ENCODE peak calls at places on chromosome 3, in four cellular contexts. One of them, this sample, is unnamed. For H3K27me3, the result is how much of the 10 kb centered on the place peaks cover.

GRCh38 chr3:100003609-100004503 is 110.4 kb downstream of the FILIP1L start:
- DNase-seq in PC-9: no peak
- DNase-seq in tibial nerve: no peak
- DNase-seq in ovary: no peak
- DNase-seq in this sample: no peak

GRCh38 chr3:77605308-77605707 is 565.4 kb downstream of the ROBO2 start:
- DNase-seq in PC-9: no peak
- DNase-seq in tibial nerve: no peak
- DNase-seq in ovary: no peak
- DNase-seq in this sample: no peak

GRCh38 chr3:73766599-73767378 is 142.0 kb upstream of the PDZRN3 start:
- DNase-seq in PC-9: no peak
- DNase-seq in tibial nerve: no peak
- DNase-seq in ovary: peak
- DNase-seq in this sample: no peak

GRCh38 chr3:192188218-192188835 is 539.0 kb downstream of the FGF12 start:
- DNase-seq in PC-9: peak
- DNase-seq in tibial nerve: no peak
- DNase-seq in ovary: no peak
- DNase-seq in this sample: no peak

GRCh38 chr3:146223401-146224373 is 27.2 kb downstream of the PLSCR4 start:
- DNase-seq in PC-9: no peak
- DNase-seq in tibial nerve: no peak
- DNase-seq in ovary: no peak
- DNase-seq in this sample: no peak

GRCh38 chr3:151476344-151477018 is 15.6 kb upstream of the IGSF10 start:
- DNase-seq in PC-9: no peak
- DNase-seq in tibial nerve: no peak
- DNase-seq in ovary: no peak
- DNase-seq in this sample: no peak

GRCh38 chr3:139561428-139561827 is 21.9 kb upstream of the RBP1 start:
- DNase-seq in PC-9: no peak
- DNase-seq in tibial nerve: no peak
- DNase-seq in ovary: no peak
- DNase-seq in this sample: no peak

GRCh38 chr3:49028673-49029562 is at the start of gene IMPDH2:
- DNase-seq in PC-9: peak
- DNase-seq in tibial nerve: peak
- DNase-seq in ovary: peak
- DNase-seq in this sample: peak

GRCh38 chr3:33722186-33722585 is 4.1 kb upstream of the CLASP2 start:
- DNase-seq in PC-9: no peak
- DNase-seq in tibial nerve: no peak
- DNase-seq in ovary: no peak
- DNase-seq in this sample: no peak

GRCh38 chr3:29693863-29694262 is 413.0 kb downstream of the RBMS3 start:
- DNase-seq in PC-9: peak
- DNase-seq in tibial nerve: no peak
- DNase-seq in ovary: no peak
- DNase-seq in this sample: no peak

GRCh38 chr3:140223631-140224030 is 288.6 kb downstream of the CLSTN2 start:
- DNase-seq in PC-9: peak
- DNase-seq in tibial nerve: no peak
- DNase-seq in ovary: no peak
- DNase-seq in this sample: no peak

GRCh38 chr3:20043398-20043797 is 3.2 kb downstream of the KAT2B start:
- DNase-seq in PC-9: peak
- DNase-seq in tibial nerve: peak
- DNase-seq in ovary: peak
- DNase-seq in this sample: peak

GRCh38 chr3:143002083-143002712 is 828 bp downstream of the U2SURP start:
- DNase-seq in PC-9: no peak
- DNase-seq in tibial nerve: no peak
- DNase-seq in ovary: no peak
- DNase-seq in this sample: no peak

GRCh38 chr3:129378949-129379348 is 49.5 kb downstream of the EFCAB12 start:
- DNase-seq in PC-9: no peak
- DNase-seq in tibial nerve: no peak
- DNase-seq in ovary: no peak
- DNase-seq in this sample: no peak

GRCh38 chr3:58078610-58079009 is 70.4 kb downstream of the FLNB start:
- DNase-seq in PC-9: no peak
- DNase-seq in tibial nerve: no peak
- DNase-seq in ovary: no peak
- DNase-seq in this sample: no peak

GRCh38 chr3:112930771-112931170 is 44.1 kb downstream of the CD200R1 start:
- DNase-seq in PC-9: no peak
- DNase-seq in tibial nerve: no peak
- DNase-seq in ovary: no peak
- DNase-seq in this sample: no peak

GRCh38 chr3:115072265-115073008 is 74.7 kb downstream of the ZBTB20 start:
- DNase-seq in PC-9: no peak
- DNase-seq in tibial nerve: no peak
- DNase-seq in ovary: no peak
- DNase-seq in this sample: no peak

GRCh38 chr3:174483254-174483653 is 375.9 kb upstream of the NAALADL2 start:
- DNase-seq in PC-9: no peak
- DNase-seq in tibial nerve: no peak
- DNase-seq in ovary: no peak
- DNase-seq in this sample: no peak

GRCh38 chr3:42190701-42191442 is 75.1 kb downstream of the CCK start:
- DNase-seq in PC-9: peak
- DNase-seq in tibial nerve: peak
- DNase-seq in ovary: peak
- DNase-seq in this sample: no peak

DNA sequence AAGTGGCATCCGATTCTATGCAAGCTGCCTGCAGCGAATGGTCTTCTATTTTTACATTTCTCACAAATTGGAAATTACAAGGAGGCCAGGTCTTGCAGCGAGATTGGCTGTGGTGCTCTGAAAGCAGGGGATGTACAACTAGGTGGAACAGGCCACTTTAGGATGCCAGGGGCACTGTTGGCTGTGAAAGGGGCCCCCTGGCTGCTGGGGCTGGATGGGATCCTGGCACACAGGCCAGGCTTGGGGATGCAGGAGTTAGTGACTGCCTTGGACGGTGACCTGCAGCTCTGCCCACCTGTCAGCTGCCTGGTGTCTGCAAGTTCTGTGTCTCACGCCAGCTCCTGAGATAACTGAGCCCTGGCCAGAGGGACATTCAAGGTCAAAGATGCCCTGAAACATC is 4.6 kb downstream of the SLC6A1 start:
- DNase-seq in PC-9: no peak
- DNase-seq in tibial nerve: no peak
- DNase-seq in ovary: no peak
- DNase-seq in this sample: no peak
- H3K27me3 ChIP-seq in PC-9: half or more
- H3K27me3 ChIP-seq in tibial nerve: under half
- H3K27me3 ChIP-seq in ovary: under half
- H3K27me3 ChIP-seq in this sample: half or more

GRCh38 chr3:45275006-45275704 is 49.1 kb upstream of the TMEM158 start:
- DNase-seq in PC-9: no peak
- DNase-seq in tibial nerve: no peak
- DNase-seq in ovary: no peak
- DNase-seq in this sample: no peak

GRCh38 chr3:45273681-45274515 is 47.8 kb upstream of the TMEM158 start:
- DNase-seq in PC-9: peak
- DNase-seq in tibial nerve: no peak
- DNase-seq in ovary: no peak
- DNase-seq in this sample: no peak

GRCh38 chr3:45272828-45273470 is 46.9 kb upstream of the TMEM158 start:
- DNase-seq in PC-9: peak
- DNase-seq in tibial nerve: no peak
- DNase-seq in ovary: no peak
- DNase-seq in this sample: no peak

GRCh38 chr3:45269952-45270351 is 43.9 kb upstream of the TMEM158 start:
- DNase-seq in PC-9: no peak
- DNase-seq in tibial nerve: no peak
- DNase-seq in ovary: no peak
- DNase-seq in this sample: no peak

GRCh38 chr3:45272411-45272810 is 46.3 kb upstream of the TMEM158 start:
- DNase-seq in PC-9: peak
- DNase-seq in tibial nerve: no peak
- DNase-seq in ovary: no peak
- DNase-seq in this sample: no peak
- H3K27me3 ChIP-seq in PC-9: under half
- H3K27me3 ChIP-seq in tibial nerve: under half
- H3K27me3 ChIP-seq in ovary: under half
- H3K27me3 ChIP-seq in this sample: under half

GRCh38 chr3:13785853-13786455 is 93.9 kb downstream of the WNT7A start:
- DNase-seq in PC-9: no peak
- DNase-seq in tibial nerve: no peak
- DNase-seq in ovary: no peak
- DNase-seq in this sample: no peak
- H3K27me3 ChIP-seq in PC-9: under half
- H3K27me3 ChIP-seq in tibial nerve: under half
- H3K27me3 ChIP-seq in ovary: under half
- H3K27me3 ChIP-seq in this sample: under half

GRCh38 chr3:181727122-181728036 is 15.7 kb downstream of the SOX2 start:
- DNase-seq in PC-9: no peak
- DNase-seq in tibial nerve: no peak
- DNase-seq in ovary: no peak
- DNase-seq in this sample: no peak
- H3K27me3 ChIP-seq in PC-9: under half
- H3K27me3 ChIP-seq in tibial nerve: under half
- H3K27me3 ChIP-seq in ovary: under half
- H3K27me3 ChIP-seq in this sample: under half

GRCh38 chr3:123034120-123034519 is 6.6 kb upstream of the SEMA5B start:
- DNase-seq in PC-9: no peak
- DNase-seq in tibial nerve: no peak
- DNase-seq in ovary: no peak
- DNase-seq in this sample: no peak

GRCh38 chr3:123028233-123028828 is 768 bp upstream of the SEMA5B start:
- DNase-seq in PC-9: peak
- DNase-seq in tibial nerve: peak
- DNase-seq in ovary: peak
- DNase-seq in this sample: no peak

GRCh38 chr3:123034996-123035395 is 7.4 kb upstream of the SEMA5B start:
- DNase-seq in PC-9: peak
- DNase-seq in tibial nerve: no peak
- DNase-seq in ovary: no peak
- DNase-seq in this sample: no peak

GRCh38 chr3:123031051-123031450 is 3.5 kb upstream of the SEMA5B start:
- DNase-seq in PC-9: no peak
- DNase-seq in tibial nerve: no peak
- DNase-seq in ovary: no peak
- DNase-seq in this sample: no peak

GRCh38 chr3:123032057-123032456 is 4.5 kb upstream of the SEMA5B start:
- DNase-seq in PC-9: no peak
- DNase-seq in tibial nerve: no peak
- DNase-seq in ovary: no peak
- DNase-seq in this sample: no peak
- H3K27me3 ChIP-seq in PC-9: under half
- H3K27me3 ChIP-seq in tibial nerve: under half
- H3K27me3 ChIP-seq in ovary: under half
- H3K27me3 ChIP-seq in this sample: under half

DNA sequence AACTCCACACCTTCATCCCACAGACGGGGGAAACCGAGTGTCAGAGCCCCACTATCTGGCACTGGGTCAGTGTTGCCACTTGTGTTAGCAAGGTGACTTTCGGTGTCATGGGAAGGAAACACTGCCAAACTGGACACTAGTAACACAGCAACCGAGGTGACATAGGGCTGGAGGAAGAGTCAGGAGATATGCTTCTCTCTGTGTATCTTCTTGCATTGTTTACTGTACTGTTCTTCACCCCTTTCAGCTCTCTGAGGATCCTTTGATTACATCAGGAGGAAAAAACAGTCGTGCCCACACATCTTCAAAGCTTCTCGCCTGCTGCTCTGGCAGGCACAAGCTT is 109.4 kb upstream of the RAD18 start:
- DNase-seq in PC-9: no peak
- DNase-seq in tibial nerve: no peak
- DNase-seq in ovary: no peak
- DNase-seq in this sample: no peak
- H3K27me3 ChIP-seq in PC-9: under half
- H3K27me3 ChIP-seq in tibial nerve: under half
- H3K27me3 ChIP-seq in ovary: under half
- H3K27me3 ChIP-seq in this sample: under half

GRCh38 chr3:187669675-187670504 is at the start of gene SST:
- DNase-seq in PC-9: no peak
- DNase-seq in tibial nerve: no peak
- DNase-seq in ovary: no peak
- DNase-seq in this sample: no peak
- H3K27me3 ChIP-seq in PC-9: half or more
- H3K27me3 ChIP-seq in tibial nerve: under half
- H3K27me3 ChIP-seq in ovary: under half
- H3K27me3 ChIP-seq in this sample: under half

GRCh38 chr3:98550833-98551232 is 19.1 kb downstream of the GPR15 start:
- DNase-seq in PC-9: peak
- DNase-seq in tibial nerve: no peak
- DNase-seq in ovary: no peak
- DNase-seq in this sample: no peak

GRCh38 chr3:98552232-98553020 is 20.6 kb downstream of the GPR15 start:
- DNase-seq in PC-9: no peak
- DNase-seq in tibial nerve: no peak
- DNase-seq in ovary: no peak
- DNase-seq in this sample: no peak

GRCh38 chr3:98553021-98553563 is 21.3 kb downstream of the GPR15 start:
- DNase-seq in PC-9: no peak
- DNase-seq in tibial nerve: no peak
- DNase-seq in ovary: no peak
- DNase-seq in this sample: no peak

GRCh38 chr3:98553751-98554150 is 22.0 kb downstream of the GPR15 start:
- DNase-seq in PC-9: no peak
- DNase-seq in tibial nerve: no peak
- DNase-seq in ovary: no peak
- DNase-seq in this sample: no peak

DNA sequence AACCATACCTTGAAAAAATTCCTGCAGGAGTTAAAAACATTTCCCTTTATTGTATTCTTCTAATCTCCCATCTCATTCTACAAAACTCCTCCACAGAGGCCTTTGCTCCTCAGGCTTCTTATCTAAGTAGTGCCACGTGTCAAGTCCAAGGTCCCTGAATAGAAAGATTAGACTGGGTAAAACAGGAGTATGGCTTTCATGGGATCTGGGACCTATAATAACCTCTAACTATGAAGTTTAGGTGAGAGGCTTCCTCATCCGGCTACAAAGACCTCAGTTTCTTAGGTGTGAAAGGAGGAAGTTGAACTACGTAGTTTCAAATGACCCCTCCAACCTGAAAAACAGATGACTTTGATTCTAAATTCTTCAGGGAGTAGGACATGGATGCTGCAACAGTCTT is 20.0 kb downstream of the GPR15 start:
- DNase-seq in PC-9: no peak
- DNase-seq in tibial nerve: no peak
- DNase-seq in ovary: no peak
- DNase-seq in this sample: no peak
- H3K27me3 ChIP-seq in PC-9: under half
- H3K27me3 ChIP-seq in tibial nerve: under half
- H3K27me3 ChIP-seq in ovary: under half
- H3K27me3 ChIP-seq in this sample: under half